ENCODE peak calls at places on chromosomes 12 and 14, in seven cellular contexts. G, S, Y, J, Z, B and A are unnamed samples.
A peak's percentile ranks its signal among the peaks of the same experiment; 100 is the strongest.

GRCh38 chr12:71551529-71551928 is 111.9 kb downstream of the LGR5 start:
- DNase-seq in G (no peak), S (peak; percentile 14), Y (peak; percentile 23), J (no peak), Z (no peak), B (no peak), A (peak; percentile 17)

GRCh38 chr12:92244036-92244435 is 98.4 kb upstream of the BTG1 start:
- DNase-seq in G (no peak), S (no peak), Y (no peak), J (no peak), Z (no peak), B (no peak), A (no peak)

GRCh38 chr12:68786929-68787328 is 21.0 kb upstream of the MDM2 start:
- DNase-seq in G (no peak), S (no peak), Y (no peak), J (peak; percentile 25), Z (no peak), B (no peak), A (peak; percentile 54)

GRCh38 chr14:32726516-32726915 is 212.2 kb upstream of the NPAS3 start:
- DNase-seq in G (no peak), S (no peak), Y (no peak), J (no peak), Z (no peak), B (no peak), A (no peak)

GRCh38 chr12:52903285-52903854 is 1.5 kb downstream of the KRT8 start:
- DNase-seq in G (peak; percentile 35), S (no peak), Y (no peak), J (peak; percentile 93), Z (peak; percentile 74), B (peak; percentile 8), A (peak; percentile 80)

GRCh38 chr14:103633391-103633790 is 4.4 kb downstream of the KLC1 start:
- DNase-seq in G (no peak), S (no peak), Y (no peak), J (no peak), Z (no peak), B (no peak), A (no peak)

GRCh38 chr12:11555743-11556625 is 93.5 kb upstream of the ETV6 start:
- DNase-seq in G (no peak), S (no peak), Y (no peak), J (no peak), Z (no peak), B (no peak), A (no peak)

GRCh38 chr12:116697305-116698130 is 40.4 kb downstream of the SPRING1 start:
- DNase-seq in G (no peak), S (peak; percentile 53), Y (no peak), J (peak; percentile 76), Z (no peak), B (no peak), A (peak; percentile 31)

GRCh38 chr12:65952737-65953209 is 128.5 kb downstream of the HMGA2 start:
- DNase-seq in G (no peak), S (no peak), Y (no peak), J (no peak), Z (no peak), B (no peak), A (no peak)

GRCh38 chr12:92257261-92257660 is 111.6 kb upstream of the BTG1 start:
- DNase-seq in G (no peak), S (no peak), Y (no peak), J (no peak), Z (no peak), B (no peak), A (no peak)

GRCh38 chr12:109153711-109154434 is 37.5 kb downstream of the ACACB start:
- DNase-seq in G (no peak), S (no peak), Y (no peak), J (peak; percentile 50), Z (peak; percentile 35), B (no peak), A (no peak)

GRCh38 chr12:116037941-116038837 is 239.3 kb downstream of the MED13L start:
- DNase-seq in G (no peak), S (no peak), Y (no peak), J (no peak), Z (no peak), B (no peak), A (no peak)

GRCh38 chr12:117361905-117362304 is 479 bp upstream of the NOS1 start:
- DNase-seq in G (no peak), S (no peak), Y (no peak), J (no peak), Z (no peak), B (no peak), A (no peak)

GRCh38 chr12:69435644-69436043 is 34.5 kb upstream of the FRS2 start:
- DNase-seq in G (no peak), S (no peak), Y (no peak), J (no peak), Z (no peak), B (no peak), A (no peak)

GRCh38 chr14:20469890-20470858 is 968 bp downstream of the PNP start:
- DNase-seq in G (peak; percentile 11), S (peak; percentile 61), Y (peak; percentile 32), J (peak; percentile 37), Z (no peak), B (peak; percentile 28), A (peak; percentile 89)